ENCODE peak calls at places on chromosomes 13 and 19, in six cellular contexts. R is T-helper 2 cell; C is kidney tubule cell; J is left lung; Q is activated T-helper 9 cell treated with anti-CD3 and anti-CD28 coated beads, Interleukin-2, amount 50 U/mL, for 16 hours; Z is stimulated activated CD4-positive, alpha-beta T cell treated with anti-CD3 and anti-CD28 coated beads, TNF-alpha, amount 100 ng/mL, for 48 hours. M is an unnamed sample.

GRCh38 chr13:48411281-48412099 is 1.4 kb downstream of the LPAR6 start:
- DNase-seq in R (no peak), C (peak; percentile 10), J (no peak), Q (no peak), Z (no peak), M (no peak)

GRCh38 chr13:76936736-76937135 is 11.6 kb upstream of the ACOD1 start:
- DNase-seq in R (no peak), C (no peak), J (no peak), Q (no peak), Z (no peak), M (no peak)

GRCh38 chr13:111639994-111640393 is 319.6 kb downstream of the TEX29 start:
- DNase-seq in R (no peak), C (no peak), J (no peak), Q (no peak), Z (no peak), M (no peak)

GRCh38 chr13:24038846-24039330 is 121.6 kb upstream of the SPATA13 start:
- DNase-seq in R (no peak), C (peak; percentile 82), J (no peak), Q (no peak), Z (no peak), M (no peak)

GRCh38 chr19:10718205-10719196 is 622 bp downstream of the DNM2 start:
- DNase-seq in R (peak; percentile 38), C (peak; percentile 52), J (peak; percentile 91), Q (peak; percentile 36), Z (peak; percentile 29), M (no peak)

GRCh38 chr13:108326318-108326717 is 56.8 kb downstream of the TNFSF13B start:
- DNase-seq in R (no peak), C (no peak), J (peak; percentile 66), Q (no peak), Z (no peak), M (no peak)

GRCh38 chr19:40921005-40921897 is 39.2 kb upstream of the CYP2A7 start:
- DNase-seq in R (no peak), C (peak; percentile 59), J (peak; percentile 81), Q (no peak), Z (no peak), M (no peak)

GRCh38 chr13:19845758-19846157 is 17.7 kb downstream of the ZMYM5 start:
- DNase-seq in R (no peak), C (peak; percentile 91), J (no peak), Q (no peak), Z (no peak), M (no peak)

GRCh38 chr19:3556978-3557460 is 367 bp downstream of the MFSD12 start:
- DNase-seq in R (peak; percentile 54), C (peak; percentile 74), J (peak; percentile 88), Q (peak; percentile 65), Z (no peak), M (no peak)

GRCh38 chr19:39275578-39275977 is 7.4 kb downstream of the IFNL2 start:
- DNase-seq in R (no peak), C (no peak), J (no peak), Q (no peak), Z (no peak), M (no peak)

GRCh38 chr13:49629196-49629938 is 1.1 kb downstream of the ARL11 start:
- DNase-seq in R (no peak), C (no peak), J (no peak), Q (no peak), Z (no peak), M (no peak)

GRCh38 chr19:47447470-47448359 is 24.0 kb downstream of the SLC8A2 start:
- DNase-seq in R (peak; percentile 32), C (peak; percentile 59), J (no peak), Q (peak; percentile 19), Z (peak; percentile 76), M (peak; percentile 74)

GRCh38 chr13:40874138-40874776 is 84.8 kb downstream of the SLC25A15 start:
- DNase-seq in R (no peak), C (no peak), J (no peak), Q (no peak), Z (no peak), M (no peak)

GRCh38 chr19:18204394-18205179 is 745 bp upstream of the RAB3A start:
- DNase-seq in R (no peak), C (no peak), J (no peak), Q (no peak), Z (no peak), M (peak; percentile 77)

GRCh38 chr13:104143760-104144406 is 1077.7 kb upstream of the SLC10A2 start:
- DNase-seq in R (no peak), C (peak; percentile 6), J (no peak), Q (no peak), Z (no peak), M (no peak)

GRCh38 chr13:108020027-108020426 is 195.3 kb downstream of the LIG4 start:
- DNase-seq in R (no peak), C (no peak), J (no peak), Q (no peak), Z (no peak), M (peak; percentile 61)

GRCh38 chr13:113926951-113927660 is 46.8 kb downstream of the C13orf46 start:
- DNase-seq in R (no peak), C (no peak), J (no peak), Q (no peak), Z (no peak), M (peak; percentile 42)

GRCh38 chr13:96947343-96947910 is 46.8 kb downstream of the OXGR1 start:
- DNase-seq in R (no peak), C (no peak), J (peak; percentile 39), Q (no peak), Z (no peak), M (no peak)

M was measured in ureter.